ENCODE peak calls at places on chromosomes 4 and X, in five cellular contexts. L, Q, J, U and Y are unnamed samples.

GRCh38 chr4:36322921-36323354 is 41.5 kb downstream of the DTHD1 start:
- DNase-seq in L (no peak), Q (no peak), J (no peak), U (no peak), Y (no peak)

GRCh38 chr4:106315476-106315967 is 487 bp downstream of the TBCK start:
- DNase-seq in L (peak), Q (peak), J (peak), U (no peak), Y (peak)

GRCh38 chr4:141134051-141134450 is 782 bp upstream of the RNF150 start:
- DNase-seq in L (no peak), Q (no peak), J (no peak), U (no peak), Y (no peak)

GRCh38 chr4:155025762-155026457 is 182.5 kb upstream of the NPY2R start:
- DNase-seq in L (peak), Q (peak), J (peak), U (peak), Y (no peak)

GRCh38 chrX:4550018-4550417 is 836.6 kb upstream of the PRKX start:
- DNase-seq in L (no peak), Q (no peak), J (no peak), U (peak), Y (no peak)

GRCh38 chrX:16870861-16871584 is 861 bp upstream of the RBBP7 start:
- DNase-seq in L (no peak), Q (no peak), J (peak), U (no peak), Y (no peak)

GRCh38 chr4:13355036-13355910 is 128.9 kb downstream of the RAB28 start:
- DNase-seq in L (no peak), Q (no peak), J (no peak), U (no peak), Y (no peak)

GRCh38 chr4:30717208-30718020 is 2.8 kb upstream of the PCDH7 start:
- DNase-seq in L (peak), Q (no peak), J (peak), U (peak), Y (no peak)

GRCh38 chr4:100848865-100849264 is 331.0 kb upstream of the EMCN start:
- DNase-seq in L (no peak), Q (no peak), J (peak), U (no peak), Y (no peak)

GRCh38 chr4:152673489-152673888 is 6.3 kb downstream of the TMEM154 start:
- DNase-seq in L (no peak), Q (no peak), J (no peak), U (no peak), Y (no peak)

GRCh38 chr4:78634011-78634664 is 82.6 kb downstream of the ANXA3 start:
- DNase-seq in L (no peak), Q (no peak), J (no peak), U (no peak), Y (no peak)

GRCh38 chr4:89242864-89243740 is 64.5 kb downstream of the GPRIN3 start:
- DNase-seq in L (no peak), Q (no peak), J (no peak), U (no peak), Y (no peak)

GRCh38 chr4:113013746-113014145 is 35.7 kb upstream of the ANK2 start:
- DNase-seq in L (no peak), Q (no peak), J (no peak), U (no peak), Y (no peak)

GRCh38 chr4:7021930-7022658 is 21.1 kb upstream of the TADA2B start:
- DNase-seq in L (peak), Q (no peak), J (no peak), U (no peak), Y (peak)

GRCh38 chr4:160877087-160877790 is 1286.6 kb downstream of the FSTL5 start:
- DNase-seq in L (no peak), Q (no peak), J (no peak), U (no peak), Y (no peak)

GRCh38 chrX:118631586-118631985 is 95.8 kb upstream of the IL13RA1 start:
- DNase-seq in L (no peak), Q (no peak), J (no peak), U (no peak), Y (no peak)

GRCh38 chr4:25523405-25523804 is 132.2 kb upstream of the SLC34A2 start:
- DNase-seq in L (no peak), Q (no peak), J (no peak), U (no peak), Y (no peak)

GRCh38 chrX:107935200-107935599 is 47.0 kb downstream of the TEX13B start:
- DNase-seq in L (peak), Q (no peak), J (peak), U (no peak), Y (peak)

GRCh38 chr4:146073517-146073916 is 102.0 kb upstream of the LSM6 start:
- DNase-seq in L (no peak), Q (no peak), J (no peak), U (no peak), Y (no peak)

GRCh38 chr4:10185518-10186227 is 69.1 kb upstream of the WDR1 start:
- DNase-seq in L (no peak), Q (no peak), J (no peak), U (no peak), Y (no peak)

GRCh38 chr4:126411047-126411446 is 1096.3 kb downstream of the FAT4 start:
- DNase-seq in L (no peak), Q (no peak), J (no peak), U (no peak), Y (no peak)

GRCh38 chrX:56795309-56795868 is 66.3 kb downstream of the NBDY start:
- DNase-seq in L (no peak), Q (no peak), J (no peak), U (no peak), Y (no peak)

GRCh38 chr4:113645771-113646455 is 115.6 kb downstream of the CAMK2D start:
- DNase-seq in L (peak), Q (no peak), J (peak), U (no peak), Y (peak)

GRCh38 chrX:49951524-49952193 is 29.3 kb downstream of the CLCN5 start:
- DNase-seq in L (no peak), Q (no peak), J (no peak), U (no peak), Y (no peak)

GRCh38 chrX:54785901-54786300 is 12.2 kb downstream of the ITIH6 start:
- DNase-seq in L (peak), Q (no peak), J (peak), U (peak), Y (no peak)

GRCh38 chrX:103774070-103774642 is 2.5 kb upstream of the PLP1 start:
- DNase-seq in L (peak), Q (no peak), J (peak), U (peak), Y (peak)

GRCh38 chrX:150599226-150599625 is 30.8 kb downstream of the MTM1 start:
- DNase-seq in L (no peak), Q (no peak), J (no peak), U (no peak), Y (no peak)

GRCh38 chr4:138222041-138222440 is 20.1 kb downstream of the SLC7A11 start:
- DNase-seq in L (no peak), Q (no peak), J (peak), U (peak), Y (no peak)

GRCh38 chr4:142402156-142402555 is 443.9 kb downstream of the INPP4B start:
- DNase-seq in L (no peak), Q (no peak), J (no peak), U (no peak), Y (no peak)